ENCODE peak calls at places on chromosomes 6 and 20, in seven cellular contexts. X is bronchial epithelial cell, G is BJ, K is upper lobe of left lung, I is tibial nerve, P is astrocyte of the spinal cord, D is heart right ventricle. E is an unnamed sample.

GRCh38 chr6:161369339-161369738 is 95.5 kb upstream of the AGPAT4 start:
- DNase-seq in G (peak), D (no peak), P (peak), K (peak), X (peak), I (no peak), E (no peak)

GRCh38 chr20:29874476-29875202 is 1382.8 kb upstream of the DEFB115 start:
- DNase-seq in G (no peak), D (no peak), X (no peak), I (no peak), K (no peak), P (no peak), E (no peak)

GRCh38 chr6:6314601-6315000 is 5.9 kb downstream of the F13A1 start:
- DNase-seq in I (no peak), K (no peak), D (no peak), G (no peak), P (no peak), X (no peak), E (no peak)

GRCh38 chr6:18308070-18308735 is 43.9 kb upstream of the DEK start:
- DNase-seq in I (no peak), D (no peak), K (no peak), X (peak), G (peak), P (peak), E (no peak)

GRCh38 chr20:44739952-44740351 is 5.7 kb upstream of the KCNK15 start:
- DNase-seq in G (no peak), X (no peak), I (no peak), D (no peak), P (no peak), K (no peak), E (no peak)

GRCh38 chr6:147161974-147162495 is 42.2 kb upstream of the STXBP5 start:
- DNase-seq in G (no peak), K (no peak), X (peak), I (no peak), P (peak), D (no peak), E (no peak)

GRCh38 chr6:43123691-43124314 is 47.3 kb upstream of the SRF start:
- DNase-seq in G (no peak), X (no peak), P (no peak), I (no peak), K (no peak), D (no peak), E (no peak)

GRCh38 chr6:150282806-150283205 is 86.0 kb upstream of the IYD start:
- DNase-seq in I (no peak), X (no peak), K (no peak), G (no peak), P (no peak), D (no peak), E (no peak)

GRCh38 chr6:144447487-144447886 is 162.4 kb downstream of the UTRN start:
- DNase-seq in G (peak), K (no peak), D (no peak), X (peak), P (peak), I (no peak), E (no peak)

GRCh38 chr6:10583509-10583908 is 62.4 kb downstream of the GCNT2 start:
- DNase-seq in D (no peak), I (no peak), X (no peak), P (no peak), G (no peak), K (no peak), E (no peak)

GRCh38 chr6:13941902-13942301 is 17.1 kb downstream of the RNF182 start:
- DNase-seq in P (no peak), I (no peak), D (no peak), K (no peak), X (no peak), G (no peak), E (no peak)

GRCh38 chr20:44112889-44113641 is 73.9 kb downstream of the JPH2 start:
- DNase-seq in P (no peak), I (no peak), D (no peak), K (no peak), G (no peak), X (no peak), E (no peak)

GRCh38 chr6:33738153-33738552 is 8.6 kb downstream of the IP6K3 start:
- DNase-seq in K (no peak), D (no peak), I (no peak), P (no peak), G (no peak), X (no peak), E (no peak)
- TF ChIP-seq CTCF in K (no peak), D (no peak), I (no peak), P (no peak), G (no peak), X (no peak), E (no peak)

DNA sequence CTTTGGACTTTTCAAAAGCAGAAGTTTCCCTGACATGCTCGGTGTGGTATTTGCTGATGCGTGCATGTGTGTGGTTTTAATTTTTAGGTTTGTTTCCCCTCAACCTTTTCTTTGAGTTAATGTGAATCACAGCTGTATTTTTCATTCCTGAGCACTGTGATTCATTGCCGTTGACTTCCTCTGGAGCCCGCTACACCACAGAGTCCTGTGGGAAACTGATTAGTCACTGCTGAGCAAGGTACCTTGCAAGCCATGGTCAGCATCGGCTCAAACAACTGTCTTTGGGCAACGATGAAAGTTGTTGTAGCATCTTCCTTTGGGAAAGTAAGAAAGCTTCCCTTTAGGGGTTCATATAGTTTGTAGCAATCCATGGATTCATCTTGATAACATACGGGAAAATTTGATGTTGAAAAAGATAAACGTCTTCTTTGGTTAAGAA is 57.5 kb downstream of the RIN2 start:
- DNase-seq in G (peak), P (peak), X (peak), D (no peak), I (peak), K (peak), E (peak)
- TF ChIP-seq CTCF in G (no peak), P (no peak), X (peak), D (peak), I (no peak), K (no peak), E (no peak)

GRCh38 chr20:32823078-32823477 is 3.3 kb downstream of the MAPRE1 start:
- DNase-seq in K (peak), X (peak), I (no peak), D (no peak), G (peak), P (peak), E (no peak)
- TF ChIP-seq CTCF in K (no peak), X (peak), I (no peak), D (no peak), G (peak), P (peak), E (no peak)

GRCh38 chr6:55011034-55011433 is 163.3 kb upstream of the HCRTR2 start:
- DNase-seq in D (no peak), P (no peak), I (no peak), X (no peak), K (no peak), G (no peak), E (no peak)
- TF ChIP-seq CTCF in D (no peak), P (no peak), I (no peak), X (no peak), K (no peak), G (no peak), E (no peak)

GRCh38 chr6:36933102-36933501 is 21.4 kb upstream of the PI16 start:
- DNase-seq in P (no peak), D (no peak), K (no peak), I (no peak), X (peak), G (no peak), E (no peak)
- TF ChIP-seq CTCF in P (no peak), D (no peak), K (no peak), I (no peak), X (no peak), G (no peak), E (no peak)

DNA sequence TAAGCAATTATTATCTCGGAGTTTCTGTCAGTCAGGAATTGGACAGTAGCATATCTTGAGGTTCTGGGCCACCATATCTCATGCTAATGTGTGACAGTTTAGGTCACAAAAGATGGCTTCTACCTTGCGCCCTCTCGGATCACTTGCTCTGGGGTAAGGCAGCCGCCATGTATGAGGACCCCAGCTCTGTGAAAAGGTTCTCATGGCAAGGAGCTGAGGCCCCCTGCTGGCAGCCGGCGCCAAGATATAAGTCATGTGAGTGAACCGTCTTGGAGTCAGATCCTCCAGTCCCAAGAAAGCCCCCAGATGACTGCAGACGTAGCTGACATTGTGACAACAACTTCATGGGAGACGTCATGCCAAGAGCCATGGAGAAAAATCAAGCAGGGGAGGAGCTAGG is 670.8 kb downstream of the KIF16B start:
- DNase-seq in P (no peak), K (no peak), I (no peak), D (no peak), X (no peak), G (no peak), E (no peak)
- TF ChIP-seq CTCF in P (peak), K (no peak), I (no peak), D (no peak), X (no peak), G (no peak), E (no peak)